ENCODE peak calls at places on chromosomes 7 and 10, in four cellular contexts. One of them, this sample, is unnamed.

GRCh38 chr10:105953056-105953455 is 1211.5 kb downstream of the SORCS1 start:
- DNase-seq in AG20443: no peak
- DNase-seq in epithelial cell of esophagus: no peak
- DNase-seq in activated effector memory CD4-positive, alpha-beta T cell treated with Interleukin-2 at 50 U/mL for 16 hours: no peak
- DNase-seq in this sample: no peak

GRCh38 chr7:131110294-131111080 is 217.2 kb upstream of the MKLN1 start:
- DNase-seq in AG20443: peak; percentile 49
- DNase-seq in epithelial cell of esophagus: no peak
- DNase-seq in activated effector memory CD4-positive, alpha-beta T cell treated with Interleukin-2 at 50 U/mL for 16 hours: no peak
- DNase-seq in this sample: peak; percentile 36

GRCh38 chr7:1086588-1087461 is 1.1 kb upstream of the GPER1 start:
- DNase-seq in AG20443: peak; percentile 91
- DNase-seq in epithelial cell of esophagus: peak; percentile 58
- DNase-seq in activated effector memory CD4-positive, alpha-beta T cell treated with Interleukin-2 at 50 U/mL for 16 hours: peak; percentile 53
- DNase-seq in this sample: peak; percentile 61

GRCh38 chr10:129607607-129608006 is 140.6 kb downstream of the MGMT start:
- DNase-seq in AG20443: no peak
- DNase-seq in epithelial cell of esophagus: no peak
- DNase-seq in activated effector memory CD4-positive, alpha-beta T cell treated with Interleukin-2 at 50 U/mL for 16 hours: no peak
- DNase-seq in this sample: no peak

GRCh38 chr7:131211500-131211899 is 116.2 kb upstream of the MKLN1 start:
- DNase-seq in AG20443: no peak
- DNase-seq in epithelial cell of esophagus: no peak
- DNase-seq in activated effector memory CD4-positive, alpha-beta T cell treated with Interleukin-2 at 50 U/mL for 16 hours: no peak
- DNase-seq in this sample: no peak

GRCh38 chr10:10432306-10433035 is 585.2 kb upstream of the CELF2 start:
- DNase-seq in AG20443: no peak
- DNase-seq in epithelial cell of esophagus: no peak
- DNase-seq in activated effector memory CD4-positive, alpha-beta T cell treated with Interleukin-2 at 50 U/mL for 16 hours: no peak
- DNase-seq in this sample: peak; percentile 23

GRCh38 chr7:100884741-100885439 is 4.6 kb downstream of the UFSP1 start:
- DNase-seq in AG20443: no peak
- DNase-seq in epithelial cell of esophagus: no peak
- DNase-seq in activated effector memory CD4-positive, alpha-beta T cell treated with Interleukin-2 at 50 U/mL for 16 hours: no peak
- DNase-seq in this sample: no peak

GRCh38 chr10:11345224-11346054 is 266.0 kb downstream of the USP6NL start:
- DNase-seq in AG20443: no peak
- DNase-seq in epithelial cell of esophagus: peak; percentile 87
- DNase-seq in activated effector memory CD4-positive, alpha-beta T cell treated with Interleukin-2 at 50 U/mL for 16 hours: no peak
- DNase-seq in this sample: no peak

This sample was measured in fibroblast of lung.